ENCODE peak calls at places on chromosomes 5 and 9, in five cellular contexts. O is lung, S is endothelial cell, H is RWPE1, L is mucosa of descending colon. R is an unnamed sample.
A peak's percentile ranks its signal among the peaks of the same experiment; 100 is the strongest.

GRCh38 chr5:37132646-37133045 is 116.5 kb downstream of the CPLANE1 start:
- DNase-seq in O (no peak), S (no peak), H (no peak), L (no peak), R (no peak)

GRCh38 chr5:131649160-131649559 is 14.1 kb upstream of the RAPGEF6 start:
- DNase-seq in O (no peak), S (no peak), H (no peak), L (no peak), R (no peak)

GRCh38 chr5:9462109-9462508 is 83.8 kb downstream of the SEMA5A start:
- DNase-seq in O (no peak), S (no peak), H (no peak), L (no peak), R (no peak)

GRCh38 chr5:38595149-38595725 is 38.8 kb upstream of the LIFR start:
- DNase-seq in O (no peak), S (no peak), H (no peak), L (no peak), R (no peak)

GRCh38 chr9:1881708-1882351 is 133.3 kb upstream of the SMARCA2 start:
- DNase-seq in O (no peak), S (no peak), H (no peak), L (no peak), R (no peak)

GRCh38 chr9:84754896-84755295 is 85.4 kb downstream of the NTRK2 start:
- DNase-seq in O (no peak), S (no peak), H (no peak), L (no peak), R (no peak)

GRCh38 chr5:159975462-159976019 is 33.4 kb upstream of the TTC1 start:
- DNase-seq in O (no peak), S (no peak), H (peak; percentile 29), L (peak; percentile 16), R (no peak)

GRCh38 chr9:134314039-134314949 is 12.0 kb upstream of the RXRA start:
- DNase-seq in O (no peak), S (no peak), H (no peak), L (no peak), R (no peak)

GRCh38 chr5:169581580-169582227 is 1.9 kb upstream of the SPDL1 start:
- DNase-seq in O (peak; percentile 54), S (peak; percentile 62), H (peak; percentile 71), L (peak; percentile 88), R (peak; percentile 54)

GRCh38 chr5:172343741-172344140 is 60.2 kb upstream of the UBTD2 start:
- DNase-seq in O (no peak), S (no peak), H (no peak), L (no peak), R (no peak)

GRCh38 chr5:42636425-42636824 is 120.2 kb upstream of the CCDC152 start:
- DNase-seq in O (no peak), S (no peak), H (no peak), L (no peak), R (no peak)

GRCh38 chr5:172886974-172887491 is 53.0 kb downstream of the ERGIC1 start:
- DNase-seq in O (peak; percentile 94), S (no peak), H (peak; percentile 82), L (no peak), R (peak; percentile 79)

GRCh38 chr9:84271004-84271886 is 69.3 kb downstream of the SLC28A3 start:
- DNase-seq in O (no peak), S (peak; percentile 50), H (no peak), L (peak; percentile 15), R (no peak)

GRCh38 chr5:113090336-113091106 is 113.9 kb downstream of the DCP2 start:
- DNase-seq in O (no peak), S (no peak), H (no peak), L (no peak), R (no peak)

GRCh38 chr9:131487001-131487400 is 15.7 kb upstream of the POMT1 start:
- DNase-seq in O (no peak), S (no peak), H (no peak), L (no peak), R (no peak)

GRCh38 chr9:33170464-33171156 is 3.5 kb upstream of the B4GALT1 start:
- DNase-seq in O (peak; percentile 47), S (no peak), H (no peak), L (peak; percentile 74), R (no peak)

GRCh38 chr5:140054086-140054689 is 11.1 kb upstream of the NRG2 start:
- DNase-seq in O (no peak), S (no peak), H (no peak), L (no peak), R (no peak)

GRCh38 chr9:82376677-82377232 is 388.2 kb downstream of the SPATA31D1 start:
- DNase-seq in O (no peak), S (no peak), H (no peak), L (no peak), R (no peak)

GRCh38 chr5:88824892-88825781 is 57.8 kb downstream of the MEF2C start:
- DNase-seq in O (no peak), S (no peak), H (no peak), L (no peak), R (no peak)

GRCh38 chr5:157476699-157477408 is 16.8 kb downstream of the NIPAL4 start:
- DNase-seq in O (no peak), S (peak; percentile 32), H (peak; percentile 88), L (peak; percentile 60), R (no peak)

GRCh38 chr9:532707-533106 is 308.8 kb upstream of the DMRT1 start:
- DNase-seq in O (no peak), S (no peak), H (no peak), L (peak; percentile 41), R (no peak)

GRCh38 chr5:133220851-133221674 is 169.2 kb downstream of the HSPA4 start:
- DNase-seq in O (no peak), S (no peak), H (no peak), L (no peak), R (no peak)

GRCh38 chr9:23492126-23493002 is 333.7 kb downstream of the ELAVL2 start:
- DNase-seq in O (no peak), S (peak; percentile 47), H (peak; percentile 42), L (peak; percentile 27), R (no peak)

GRCh38 chr9:36818242-36818938 is 215.7 kb downstream of the PAX5 start:
- DNase-seq in O (no peak), S (no peak), H (no peak), L (no peak), R (no peak)

GRCh38 chr5:56406838-56407237 is 173.7 kb upstream of the ANKRD55 start:
- DNase-seq in O (no peak), S (no peak), H (no peak), L (no peak), R (no peak)

GRCh38 chr5:68725905-68726683 is 367.7 kb upstream of the SLC30A5 start:
- DNase-seq in O (no peak), S (no peak), H (no peak), L (no peak), R (no peak)

GRCh38 chr5:142527664-142528295 is 158.1 kb downstream of the FGF1 start:
- DNase-seq in O (no peak), S (no peak), H (no peak), L (no peak), R (no peak)

GRCh38 chr9:71168418-71168817 is 47.0 kb upstream of the TRPM3 start:
- DNase-seq in O (no peak), S (no peak), H (no peak), L (no peak), R (no peak)

GRCh38 chr5:141529873-141530272 is 41.0 kb downstream of the PCDHGC5 start:
- DNase-seq in O (no peak), S (no peak), H (no peak), L (no peak), R (no peak)

GRCh38 chr5:75601996-75602395 is 9.3 kb upstream of the ANKDD1B start:
- DNase-seq in O (no peak), S (no peak), H (peak; percentile 24), L (no peak), R (no peak)

GRCh38 chr5:140868721-140869554 is at the start of gene PCDHA11:
- DNase-seq in O (no peak), S (peak; percentile 45), H (peak; percentile 40), L (no peak), R (no peak)

GRCh38 chr5:8710426-8710930 is 835.4 kb downstream of the SEMA5A start:
- DNase-seq in O (no peak), S (no peak), H (no peak), L (no peak), R (no peak)

GRCh38 chr5:38094889-38095288 is 163.5 kb upstream of the EGFLAM start:
- DNase-seq in O (no peak), S (no peak), H (no peak), L (no peak), R (no peak)

GRCh38 chr5:66826696-66827095 is 230.5 kb downstream of the MAST4 start:
- DNase-seq in O (no peak), S (no peak), H (no peak), L (no peak), R (no peak)

GRCh38 chr9:116152390-116152789 is 1.2 kb upstream of the PAPPA start:
- DNase-seq in O (no peak), S (no peak), H (no peak), L (no peak), R (no peak)
- TF ChIP-seq CTCF in O (no peak), S (peak; percentile 29), H (peak; percentile 46), L (no peak), R (no peak)

GRCh38 chr5:82352146-82352791 is 74.1 kb upstream of the RPS23 start:
- DNase-seq in O (no peak), S (no peak), H (peak; percentile 34), L (no peak), R (no peak)
- TF ChIP-seq CTCF in O (no peak), S (peak; percentile 37), H (peak; percentile 41), L (no peak), R (no peak)

GRCh38 chr5:137695651-137696428 is 40.0 kb downstream of the KLHL3 start:
- DNase-seq in O (no peak), S (peak; percentile 70), H (no peak), L (no peak), R (no peak)
- TF ChIP-seq CTCF in O (no peak), S (peak; percentile 34), H (no peak), L (no peak), R (no peak)

GRCh38 chr9:68704804-68705635 is at the start of gene PIP5K1B:
- DNase-seq in O (peak; percentile 87), S (peak; percentile 60), H (peak; percentile 76), L (peak; percentile 84), R (no peak)
- TF ChIP-seq CTCF in O (no peak), S (no peak), H (no peak), L (no peak), R (no peak)

R was measured in omental fat pad.